ENCODE peak calls at places on chromosomes 11 and 22, in four cellular contexts. One of them, this sample, is unnamed.

GRCh38 chr11:117010808-117011540 is 87.3 kb downstream of the SIK3 start:
- DNase-seq in WERI-Rb-1: no peak
- DNase-seq in left ventricle myocardium inferior: no peak
- DNase-seq in brain microvascular endothelial cell: peak
- DNase-seq in this sample: no peak

GRCh38 chr11:107563702-107564101 is 1.8 kb downstream of the ALKBH8 start:
- DNase-seq in WERI-Rb-1: peak
- DNase-seq in left ventricle myocardium inferior: no peak
- DNase-seq in brain microvascular endothelial cell: peak
- DNase-seq in this sample: no peak

GRCh38 chr11:65854871-65855837 is 2.8 kb downstream of the CFL1 start:
- DNase-seq in WERI-Rb-1: no peak
- DNase-seq in left ventricle myocardium inferior: no peak
- DNase-seq in brain microvascular endothelial cell: no peak
- DNase-seq in this sample: peak

GRCh38 chr11:70493089-70493474 is 94.8 kb downstream of the CTTN start:
- DNase-seq in WERI-Rb-1: no peak
- DNase-seq in left ventricle myocardium inferior: no peak
- DNase-seq in brain microvascular endothelial cell: no peak
- DNase-seq in this sample: peak

GRCh38 chr11:123431619-123432018 is 1.6 kb downstream of the GRAMD1B start:
- DNase-seq in WERI-Rb-1: no peak
- DNase-seq in left ventricle myocardium inferior: no peak
- DNase-seq in brain microvascular endothelial cell: no peak
- DNase-seq in this sample: no peak

GRCh38 chr11:121257976-121258375 is 34.6 kb upstream of the SC5D start:
- DNase-seq in WERI-Rb-1: no peak
- DNase-seq in left ventricle myocardium inferior: no peak
- DNase-seq in brain microvascular endothelial cell: no peak
- DNase-seq in this sample: no peak

GRCh38 chr11:13009921-13010736 is 1.0 kb downstream of the RASSF10 start:
- DNase-seq in WERI-Rb-1: peak
- DNase-seq in left ventricle myocardium inferior: no peak
- DNase-seq in brain microvascular endothelial cell: no peak
- DNase-seq in this sample: peak

GRCh38 chr11:9605742-9606141 is 32.3 kb downstream of the WEE1 start:
- DNase-seq in WERI-Rb-1: no peak
- DNase-seq in left ventricle myocardium inferior: no peak
- DNase-seq in brain microvascular endothelial cell: no peak
- DNase-seq in this sample: no peak

GRCh38 chr11:113014731-113015455 is 53.7 kb downstream of the NCAM1 start:
- DNase-seq in WERI-Rb-1: peak
- DNase-seq in left ventricle myocardium inferior: peak
- DNase-seq in brain microvascular endothelial cell: no peak
- DNase-seq in this sample: no peak

GRCh38 chr11:76752321-76753175 is 30.6 kb upstream of the TSKU start:
- DNase-seq in WERI-Rb-1: no peak
- DNase-seq in left ventricle myocardium inferior: peak
- DNase-seq in brain microvascular endothelial cell: peak
- DNase-seq in this sample: peak

GRCh38 chr22:37018815-37019308 is 385 bp downstream of the TST start:
- DNase-seq in WERI-Rb-1: peak
- DNase-seq in left ventricle myocardium inferior: peak
- DNase-seq in brain microvascular endothelial cell: peak
- DNase-seq in this sample: peak

GRCh38 chr22:27630754-27631153 is 170.8 kb downstream of the MN1 start:
- DNase-seq in WERI-Rb-1: no peak
- DNase-seq in left ventricle myocardium inferior: no peak
- DNase-seq in brain microvascular endothelial cell: no peak
- DNase-seq in this sample: no peak

GRCh38 chr11:111627591-111627990 is 25.3 kb downstream of the SIK2 start:
- DNase-seq in WERI-Rb-1: no peak
- DNase-seq in left ventricle myocardium inferior: no peak
- DNase-seq in brain microvascular endothelial cell: no peak
- DNase-seq in this sample: no peak

GRCh38 chr22:37345863-37346514 is 63.7 kb downstream of the CYTH4 start:
- DNase-seq in WERI-Rb-1: no peak
- DNase-seq in left ventricle myocardium inferior: peak
- DNase-seq in brain microvascular endothelial cell: peak
- DNase-seq in this sample: no peak

GRCh38 chr11:6572215-6572614 is 31.2 kb downstream of the RRP8 start:
- DNase-seq in WERI-Rb-1: no peak
- DNase-seq in left ventricle myocardium inferior: no peak
- DNase-seq in brain microvascular endothelial cell: peak
- DNase-seq in this sample: no peak

GRCh38 chr22:43152001-43152354 is 619 bp downstream of the TSPO start:
- DNase-seq in WERI-Rb-1: no peak
- DNase-seq in left ventricle myocardium inferior: no peak
- DNase-seq in brain microvascular endothelial cell: no peak
- DNase-seq in this sample: no peak
- H3K4me3 ChIP-seq in WERI-Rb-1: no peak
- H3K4me3 ChIP-seq in left ventricle myocardium inferior: peak
- H3K4me3 ChIP-seq in brain microvascular endothelial cell: peak
- H3K4me3 ChIP-seq in this sample: peak

GRCh38 chr11:14380947-14381555 is 22.1 kb upstream of the RRAS2 start:
- DNase-seq in WERI-Rb-1: peak
- DNase-seq in left ventricle myocardium inferior: peak
- DNase-seq in brain microvascular endothelial cell: no peak
- DNase-seq in this sample: peak
- H3K27ac ChIP-seq in WERI-Rb-1: no peak
- H3K27ac ChIP-seq in left ventricle myocardium inferior: peak
- H3K27ac ChIP-seq in brain microvascular endothelial cell: no peak
- H3K27ac ChIP-seq in this sample: peak

GRCh38 chr22:44667829-44668189 is 34.2 kb upstream of the PRR5 start:
- DNase-seq in WERI-Rb-1: no peak
- DNase-seq in left ventricle myocardium inferior: no peak
- DNase-seq in brain microvascular endothelial cell: no peak
- DNase-seq in this sample: no peak

GRCh38 chr22:44670220-44670983 is 31.6 kb upstream of the PRR5 start:
- DNase-seq in WERI-Rb-1: no peak
- DNase-seq in left ventricle myocardium inferior: no peak
- DNase-seq in brain microvascular endothelial cell: no peak
- DNase-seq in this sample: no peak

GRCh38 chr22:44668886-44669724 is 32.9 kb upstream of the PRR5 start:
- DNase-seq in WERI-Rb-1: no peak
- DNase-seq in left ventricle myocardium inferior: no peak
- DNase-seq in brain microvascular endothelial cell: no peak
- DNase-seq in this sample: no peak

GRCh38 chr22:44668190-44668885 is 33.7 kb upstream of the PRR5 start:
- DNase-seq in WERI-Rb-1: peak
- DNase-seq in left ventricle myocardium inferior: no peak
- DNase-seq in brain microvascular endothelial cell: no peak
- DNase-seq in this sample: no peak

GRCh38 chr22:44669725-44670027 is 32.3 kb upstream of the PRR5 start:
- DNase-seq in WERI-Rb-1: peak
- DNase-seq in left ventricle myocardium inferior: no peak
- DNase-seq in brain microvascular endothelial cell: no peak
- DNase-seq in this sample: no peak
- TF ChIP-seq CTCF in WERI-Rb-1: peak
- TF ChIP-seq CTCF in left ventricle myocardium inferior: peak
- TF ChIP-seq CTCF in brain microvascular endothelial cell: peak
- TF ChIP-seq CTCF in this sample: peak

DNA sequence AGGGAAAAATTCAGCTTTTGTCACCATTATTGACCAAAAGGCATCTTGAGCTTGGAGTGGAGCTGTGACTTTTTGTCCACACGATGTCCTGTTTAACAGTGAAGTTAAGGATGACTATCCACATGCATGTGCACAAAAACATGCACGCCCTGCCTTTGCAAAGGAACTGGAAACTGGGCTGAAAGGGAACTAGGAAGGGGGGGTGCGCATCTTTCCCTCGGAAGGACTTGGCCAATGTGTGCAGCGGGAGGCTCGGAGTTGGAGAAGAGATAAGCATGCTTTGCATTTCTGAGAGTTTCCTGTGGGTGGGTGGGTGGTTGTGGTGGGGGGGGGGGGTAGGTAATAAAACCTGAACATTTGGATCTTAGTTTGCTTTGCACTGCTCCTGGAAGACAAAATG is 421 bp upstream of the KIRREL3 start:
- DNase-seq in WERI-Rb-1: no peak
- DNase-seq in left ventricle myocardium inferior: no peak
- DNase-seq in brain microvascular endothelial cell: no peak
- DNase-seq in this sample: no peak
- H3K4me3 ChIP-seq in WERI-Rb-1: peak
- H3K4me3 ChIP-seq in left ventricle myocardium inferior: peak
- H3K4me3 ChIP-seq in brain microvascular endothelial cell: peak
- H3K4me3 ChIP-seq in this sample: no peak

GRCh38 chr11:118918128-118918685 is 7.5 kb downstream of the BCL9L start:
- DNase-seq in WERI-Rb-1: peak
- DNase-seq in left ventricle myocardium inferior: peak
- DNase-seq in brain microvascular endothelial cell: peak
- DNase-seq in this sample: no peak
- H3K27ac ChIP-seq in WERI-Rb-1: peak
- H3K27ac ChIP-seq in left ventricle myocardium inferior: peak
- H3K27ac ChIP-seq in brain microvascular endothelial cell: peak
- H3K27ac ChIP-seq in this sample: peak

DNA sequence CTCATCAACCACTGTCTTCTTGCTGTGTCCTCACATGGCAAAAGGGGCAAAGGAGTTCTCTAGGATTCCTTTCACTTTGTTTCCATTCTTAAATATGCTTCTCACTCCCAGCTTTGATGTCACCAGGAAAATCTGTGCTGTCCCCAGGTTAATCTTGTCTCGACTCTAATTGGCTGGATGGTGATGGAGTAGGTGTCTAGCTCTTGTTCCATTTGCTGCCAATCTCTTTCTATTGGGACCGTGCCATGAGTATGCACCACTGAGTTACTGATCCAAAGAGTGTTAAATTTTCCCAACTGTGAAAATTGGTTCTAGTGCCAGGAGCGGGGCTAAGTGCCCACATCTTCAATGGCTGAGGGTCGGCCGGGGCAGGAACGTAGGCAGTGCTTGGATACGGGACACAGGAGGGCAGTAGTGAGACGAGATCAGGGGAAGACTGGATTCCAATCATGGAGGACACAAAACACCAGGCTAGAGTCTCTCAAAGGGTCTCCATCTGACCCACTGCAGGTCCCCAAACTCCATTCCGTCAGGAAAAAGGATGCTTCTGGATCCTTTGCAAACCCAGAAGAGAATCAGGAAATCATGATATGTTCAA is 47.7 kb upstream of the CSNK2A3 start:
- DNase-seq in WERI-Rb-1: peak
- DNase-seq in left ventricle myocardium inferior: no peak
- DNase-seq in brain microvascular endothelial cell: no peak
- DNase-seq in this sample: no peak
- TF ChIP-seq CTCF in WERI-Rb-1: peak
- TF ChIP-seq CTCF in left ventricle myocardium inferior: peak
- TF ChIP-seq CTCF in brain microvascular endothelial cell: peak
- TF ChIP-seq CTCF in this sample: peak

DNA sequence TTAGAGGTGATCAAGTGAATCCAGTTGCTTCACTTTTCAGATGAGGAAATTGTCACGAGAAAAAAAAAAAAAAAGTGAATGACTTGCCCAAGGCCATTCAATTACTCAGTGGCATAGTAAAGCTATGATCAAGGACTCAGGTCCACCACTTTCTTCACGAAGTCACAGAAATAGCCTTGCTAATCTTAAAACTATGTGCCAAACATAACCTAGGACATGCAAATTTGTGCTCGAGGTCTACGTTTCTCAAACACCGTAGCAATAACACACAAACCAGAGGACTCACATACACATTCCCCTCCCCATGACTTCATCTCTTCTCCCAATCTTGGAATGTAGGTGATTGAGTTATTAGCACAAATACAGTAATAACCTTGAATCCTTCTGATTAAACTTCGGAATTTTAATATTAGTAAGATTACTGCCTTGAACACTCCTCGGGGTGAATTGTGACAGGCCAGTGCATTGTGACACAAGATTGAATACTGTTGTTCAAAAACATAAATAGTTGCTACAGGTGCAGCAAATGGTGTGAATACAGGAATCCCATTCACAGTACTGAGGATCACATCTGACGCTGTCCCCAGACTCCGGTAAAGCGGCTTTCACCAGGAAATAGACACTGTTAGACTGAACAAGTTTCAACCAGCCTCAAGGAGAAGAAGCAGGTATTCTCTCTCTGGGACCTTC is 3.8 kb downstream of the LGR4 start:
- DNase-seq in WERI-Rb-1: no peak
- DNase-seq in left ventricle myocardium inferior: no peak
- DNase-seq in brain microvascular endothelial cell: no peak
- DNase-seq in this sample: no peak
- H3K4me3 ChIP-seq in WERI-Rb-1: no peak
- H3K4me3 ChIP-seq in left ventricle myocardium inferior: peak
- H3K4me3 ChIP-seq in brain microvascular endothelial cell: no peak
- H3K4me3 ChIP-seq in this sample: no peak

GRCh38 chr22:46045459-46046298 is 68.7 kb upstream of the WNT7B start:
- DNase-seq in WERI-Rb-1: no peak
- DNase-seq in left ventricle myocardium inferior: peak
- DNase-seq in brain microvascular endothelial cell: no peak
- DNase-seq in this sample: peak

GRCh38 chr22:46047226-46047625 is 70.3 kb upstream of the WNT7B start:
- DNase-seq in WERI-Rb-1: no peak
- DNase-seq in left ventricle myocardium inferior: peak
- DNase-seq in brain microvascular endothelial cell: no peak
- DNase-seq in this sample: peak

GRCh38 chr22:46044718-46045458 is 67.9 kb upstream of the WNT7B start:
- DNase-seq in WERI-Rb-1: no peak
- DNase-seq in left ventricle myocardium inferior: peak
- DNase-seq in brain microvascular endothelial cell: no peak
- DNase-seq in this sample: peak

GRCh38 chr22:46047841-46048595 is 71.1 kb upstream of the WNT7B start:
- DNase-seq in WERI-Rb-1: no peak
- DNase-seq in left ventricle myocardium inferior: peak
- DNase-seq in brain microvascular endothelial cell: no peak
- DNase-seq in this sample: peak

GRCh38 chr22:46046299-46046685 is 69.3 kb upstream of the WNT7B start:
- DNase-seq in WERI-Rb-1: no peak
- DNase-seq in left ventricle myocardium inferior: peak
- DNase-seq in brain microvascular endothelial cell: no peak
- DNase-seq in this sample: no peak
- H3K27ac ChIP-seq in WERI-Rb-1: no peak
- H3K27ac ChIP-seq in left ventricle myocardium inferior: peak
- H3K27ac ChIP-seq in brain microvascular endothelial cell: no peak
- H3K27ac ChIP-seq in this sample: peak

This sample was measured in upper lobe of right lung.